ENCODE peak calls at places on chromosomes 12 and 14, in six cellular contexts. One of them, this sample, is unnamed.

GRCh38 chr14:23095196-23096108 is at the start of gene C14orf119:
- DNase-seq in spleen: peak
- DNase-seq in ovary: peak
- DNase-seq in stomach: peak
- DNase-seq in HepG2: peak
- DNase-seq in body of pancreas: peak
- DNase-seq in this sample: no peak

GRCh38 chr14:96198430-96199133 is 6.1 kb upstream of the BDKRB2 start:
- DNase-seq in body of pancreas: no peak
- DNase-seq in HepG2: no peak
- DNase-seq in ovary: no peak
- DNase-seq in stomach: no peak
- DNase-seq in spleen: no peak
- DNase-seq in this sample: no peak

GRCh38 chr12:128609861-128610260 is 213.9 kb downstream of the SLC15A4 start:
- DNase-seq in body of pancreas: no peak
- DNase-seq in spleen: no peak
- DNase-seq in HepG2: no peak
- DNase-seq in ovary: no peak
- DNase-seq in stomach: no peak
- DNase-seq in this sample: no peak

GRCh38 chr12:15837141-15837781 is 44.9 kb upstream of the STRAP start:
- DNase-seq in body of pancreas: no peak
- DNase-seq in stomach: no peak
- DNase-seq in HepG2: no peak
- DNase-seq in ovary: no peak
- DNase-seq in spleen: no peak
- DNase-seq in this sample: no peak

GRCh38 chr12:131266591-131267467 is 313.1 kb downstream of the ADGRD1 start:
- DNase-seq in HepG2: no peak
- DNase-seq in stomach: no peak
- DNase-seq in ovary: peak
- DNase-seq in body of pancreas: no peak
- DNase-seq in spleen: no peak
- DNase-seq in this sample: peak

GRCh38 chr14:99352688-99353280 is 80.8 kb upstream of the BCL11B start:
- DNase-seq in spleen: no peak
- DNase-seq in body of pancreas: no peak
- DNase-seq in stomach: no peak
- DNase-seq in HepG2: no peak
- DNase-seq in ovary: no peak
- DNase-seq in this sample: no peak

GRCh38 chr12:117309276-117309885 is 52.0 kb downstream of the NOS1 start:
- DNase-seq in body of pancreas: no peak
- DNase-seq in spleen: no peak
- DNase-seq in stomach: no peak
- DNase-seq in HepG2: no peak
- DNase-seq in ovary: no peak
- DNase-seq in this sample: no peak

GRCh38 chr14:90579816-90580215 is 183.0 kb downstream of the CALM1 start:
- DNase-seq in spleen: no peak
- DNase-seq in HepG2: no peak
- DNase-seq in stomach: no peak
- DNase-seq in body of pancreas: no peak
- DNase-seq in ovary: no peak
- DNase-seq in this sample: no peak

GRCh38 chr14:58401587-58401986 is 5.9 kb downstream of the TOMM20L start:
- DNase-seq in body of pancreas: no peak
- DNase-seq in stomach: no peak
- DNase-seq in ovary: no peak
- DNase-seq in spleen: no peak
- DNase-seq in HepG2: no peak
- DNase-seq in this sample: no peak

GRCh38 chr14:83483063-83483462 is 1949.4 kb upstream of the SEL1L start:
- DNase-seq in HepG2: no peak
- DNase-seq in stomach: no peak
- DNase-seq in ovary: no peak
- DNase-seq in spleen: no peak
- DNase-seq in body of pancreas: no peak
- DNase-seq in this sample: no peak

GRCh38 chr12:83474369-83474768 is 787.7 kb downstream of the TMTC2 start:
- DNase-seq in stomach: no peak
- DNase-seq in ovary: no peak
- DNase-seq in HepG2: no peak
- DNase-seq in body of pancreas: no peak
- DNase-seq in spleen: no peak
- DNase-seq in this sample: no peak

GRCh38 chr12:23628836-23629235 is 320.6 kb downstream of the SOX5 start:
- DNase-seq in HepG2: no peak
- DNase-seq in ovary: no peak
- DNase-seq in stomach: no peak
- DNase-seq in body of pancreas: no peak
- DNase-seq in spleen: no peak
- DNase-seq in this sample: no peak

GRCh38 chr14:62076368-62076767 is 314.1 kb downstream of the SNAPC1 start:
- DNase-seq in ovary: no peak
- DNase-seq in stomach: no peak
- DNase-seq in spleen: no peak
- DNase-seq in HepG2: no peak
- DNase-seq in body of pancreas: no peak
- DNase-seq in this sample: no peak

GRCh38 chr12:132259872-132260695 is 69.3 kb downstream of the GALNT9 start:
- DNase-seq in body of pancreas: no peak
- DNase-seq in stomach: no peak
- DNase-seq in ovary: no peak
- DNase-seq in HepG2: no peak
- DNase-seq in spleen: no peak
- DNase-seq in this sample: no peak

GRCh38 chr14:81169711-81170103 is 51.1 kb downstream of the GTF2A1 start:
- DNase-seq in stomach: peak
- DNase-seq in HepG2: no peak
- DNase-seq in spleen: peak
- DNase-seq in body of pancreas: peak
- DNase-seq in ovary: peak
- DNase-seq in this sample: peak

GRCh38 chr12:116442981-116443380 is 116.2 kb upstream of the MAP1LC3B2 start:
- DNase-seq in ovary: no peak
- DNase-seq in spleen: no peak
- DNase-seq in body of pancreas: peak
- DNase-seq in HepG2: no peak
- DNase-seq in stomach: no peak
- DNase-seq in this sample: no peak

GRCh38 chr12:87828384-87828973 is 200.7 kb downstream of the C12orf50 start:
- DNase-seq in body of pancreas: no peak
- DNase-seq in HepG2: no peak
- DNase-seq in spleen: no peak
- DNase-seq in ovary: no peak
- DNase-seq in stomach: no peak
- DNase-seq in this sample: no peak

GRCh38 chr14:100279563-100279962 is 26.7 kb downstream of the SLC25A29 start:
- DNase-seq in HepG2: no peak
- DNase-seq in body of pancreas: no peak
- DNase-seq in spleen: no peak
- DNase-seq in stomach: no peak
- DNase-seq in ovary: no peak
- DNase-seq in this sample: no peak

GRCh38 chr14:75851574-75851866 is 130.3 kb downstream of the TGFB3 start:
- DNase-seq in body of pancreas: peak
- DNase-seq in spleen: no peak
- DNase-seq in ovary: no peak
- DNase-seq in stomach: no peak
- DNase-seq in HepG2: no peak
- DNase-seq in this sample: peak
- TF ChIP-seq POLR2A in body of pancreas: no peak
- TF ChIP-seq POLR2A in spleen: no peak
- TF ChIP-seq POLR2A in ovary: no peak
- TF ChIP-seq POLR2A in stomach: no peak
- TF ChIP-seq POLR2A in HepG2: no peak
- TF ChIP-seq POLR2A in this sample: no peak

DNA sequence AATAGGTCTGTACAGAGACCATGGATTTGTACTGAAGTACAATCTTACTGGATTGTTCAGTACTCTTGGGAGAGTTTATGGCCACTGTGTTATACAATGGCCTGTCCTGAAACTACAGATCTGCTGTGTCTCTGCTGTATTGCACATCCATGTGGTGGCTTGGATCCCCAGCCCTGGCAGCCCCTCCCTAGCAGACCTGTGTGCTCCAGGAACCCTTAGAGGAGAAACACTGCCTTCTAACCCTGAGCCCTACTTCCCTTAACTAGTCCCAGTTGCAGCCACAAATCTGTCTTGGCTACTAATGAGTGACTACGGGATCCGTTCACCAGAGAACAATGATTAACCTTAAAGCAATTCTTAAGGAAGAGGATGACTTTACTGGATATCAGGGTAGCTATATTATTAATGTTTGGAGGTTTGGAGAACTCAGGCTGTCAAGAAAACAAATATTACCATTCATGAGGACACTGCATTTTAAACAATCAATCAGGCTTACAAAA is 27.7 kb downstream of the RNF34 start:
- DNase-seq in body of pancreas: no peak
- DNase-seq in spleen: no peak
- DNase-seq in stomach: no peak
- DNase-seq in HepG2: no peak
- DNase-seq in ovary: no peak
- DNase-seq in this sample: no peak
- TF ChIP-seq POLR2A in body of pancreas: no peak
- TF ChIP-seq POLR2A in spleen: no peak
- TF ChIP-seq POLR2A in stomach: no peak
- TF ChIP-seq POLR2A in HepG2: no peak
- TF ChIP-seq POLR2A in ovary: no peak
- TF ChIP-seq POLR2A in this sample: no peak

GRCh38 chr12:81815611-81816010 is 56.5 kb upstream of the PPFIA2 start:
- DNase-seq in HepG2: no peak
- DNase-seq in stomach: no peak
- DNase-seq in body of pancreas: no peak
- DNase-seq in ovary: no peak
- DNase-seq in spleen: no peak
- DNase-seq in this sample: no peak

GRCh38 chr12:81819991-81820633 is 61.0 kb upstream of the PPFIA2 start:
- DNase-seq in ovary: no peak
- DNase-seq in spleen: no peak
- DNase-seq in HepG2: no peak
- DNase-seq in body of pancreas: no peak
- DNase-seq in stomach: no peak
- DNase-seq in this sample: no peak
- TF ChIP-seq POLR2A in ovary: no peak
- TF ChIP-seq POLR2A in spleen: no peak
- TF ChIP-seq POLR2A in HepG2: no peak
- TF ChIP-seq POLR2A in body of pancreas: no peak
- TF ChIP-seq POLR2A in stomach: no peak
- TF ChIP-seq POLR2A in this sample: no peak

DNA sequence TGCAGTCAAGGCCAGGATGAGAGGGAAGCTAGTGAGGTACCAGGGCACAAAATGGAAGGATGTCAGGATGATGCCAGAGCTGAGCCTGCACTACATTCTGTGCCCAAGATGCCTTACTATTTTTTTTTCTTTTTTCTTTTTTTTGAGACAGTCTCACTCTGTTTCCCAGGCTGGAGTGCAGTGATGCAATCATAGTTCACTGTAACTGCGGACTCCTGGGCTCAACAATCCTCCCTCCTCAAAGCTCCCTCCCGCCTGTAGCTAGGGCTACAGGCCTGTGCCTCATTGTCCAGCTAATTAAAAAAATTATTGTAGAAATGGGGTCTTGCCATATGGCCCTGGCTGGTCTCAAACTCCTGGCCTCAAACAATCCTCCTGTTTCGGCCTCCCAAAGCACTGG is 26.6 kb downstream of the TNFAIP2 start:
- DNase-seq in body of pancreas: no peak
- DNase-seq in stomach: no peak
- DNase-seq in ovary: no peak
- DNase-seq in HepG2: no peak
- DNase-seq in spleen: no peak
- DNase-seq in this sample: no peak
- TF ChIP-seq POLR2A in body of pancreas: no peak
- TF ChIP-seq POLR2A in stomach: no peak
- TF ChIP-seq POLR2A in ovary: no peak
- TF ChIP-seq POLR2A in HepG2: no peak
- TF ChIP-seq POLR2A in spleen: no peak
- TF ChIP-seq POLR2A in this sample: no peak

DNA sequence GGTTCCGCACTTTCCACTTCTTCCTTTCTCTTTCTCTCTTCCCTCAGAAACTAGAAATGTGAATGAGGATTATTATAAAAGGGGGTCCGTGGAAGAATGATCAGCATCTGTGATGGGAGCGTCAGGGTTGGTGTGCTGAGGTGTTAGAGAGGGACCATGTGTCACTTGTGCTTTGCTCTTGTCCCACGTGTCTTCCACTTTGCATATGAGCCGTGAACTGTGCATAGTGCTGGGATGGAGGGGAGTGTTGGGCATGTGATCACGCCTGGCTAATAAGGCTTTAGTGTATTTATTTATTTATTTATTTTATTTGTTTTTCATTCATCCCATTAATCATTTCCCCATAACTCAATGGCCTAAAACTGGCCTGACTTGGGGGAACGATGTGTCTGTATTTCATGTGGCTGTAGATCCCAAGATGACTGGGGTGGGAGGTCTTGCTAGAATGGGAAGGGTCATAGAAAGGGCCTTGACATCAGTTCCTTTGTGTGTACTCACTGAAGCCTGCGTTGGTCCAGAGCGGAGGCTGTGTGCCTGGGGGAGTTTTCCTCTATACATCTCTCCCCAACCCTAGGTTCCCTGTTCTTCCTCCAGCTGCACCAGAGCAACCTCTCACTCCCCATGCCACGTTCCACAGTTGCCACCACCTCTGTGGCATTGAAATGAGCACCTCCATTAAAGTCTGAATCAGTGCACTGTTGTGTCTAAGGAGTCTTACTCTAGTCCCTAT is 4.6 kb upstream of the ATN1 start:
- DNase-seq in HepG2: no peak
- DNase-seq in ovary: peak
- DNase-seq in body of pancreas: no peak
- DNase-seq in spleen: peak
- DNase-seq in stomach: no peak
- DNase-seq in this sample: no peak
- TF ChIP-seq POLR2A in HepG2: no peak
- TF ChIP-seq POLR2A in ovary: no peak
- TF ChIP-seq POLR2A in body of pancreas: no peak
- TF ChIP-seq POLR2A in spleen: no peak
- TF ChIP-seq POLR2A in stomach: no peak
- TF ChIP-seq POLR2A in this sample: no peak